ENCODE peak calls at places on chromosomes 2 and 18, in four cellular contexts. C, B, X and D are unnamed samples.

GRCh38 chr2:96891591-96892333 is 21.9 kb upstream of the SEMA4C start:
- DNase-seq in B (no peak), C (no peak), X (no peak), D (no peak)

GRCh38 chr2:232666051-232666805 is 30.9 kb upstream of the GIGYF2 start:
- DNase-seq in C (no peak), B (no peak), X (no peak), D (no peak)

GRCh38 chr2:152155209-152155608 is 20.4 kb downstream of the STAM2 start:
- DNase-seq in C (peak), X (no peak), B (no peak), D (no peak)

GRCh38 chr2:4101938-4102337 is 398.6 kb downstream of the DCDC2C start:
- DNase-seq in C (no peak), X (no peak), B (no peak), D (no peak)

GRCh38 chr2:109554758-109555157 is 59.0 kb downstream of the SEPTIN10 start:
- DNase-seq in X (no peak), C (peak), B (no peak), D (no peak)

GRCh38 chr2:172869861-172870260 is 134.2 kb downstream of the RAPGEF4 start:
- DNase-seq in C (no peak), B (no peak), X (no peak), D (no peak)

GRCh38 chr18:41347057-41347456 is 608.0 kb upstream of the PIK3C3 start:
- DNase-seq in X (no peak), B (no peak), C (no peak), D (no peak)

GRCh38 chr18:31046916-31047315 is 4.4 kb upstream of the DSC3 start:
- DNase-seq in B (no peak), C (no peak), X (no peak), D (no peak)

GRCh38 chr18:49100226-49100968 is 149.6 kb upstream of the SMAD7 start:
- DNase-seq in B (no peak), C (peak), X (no peak), D (no peak)

GRCh38 chr2:185291035-185291647 is 447.5 kb upstream of the FSIP2 start:
- DNase-seq in C (peak), X (no peak), B (no peak), D (peak)

GRCh38 chr2:174925046-174925784 is 80.0 kb downstream of the CHN1 start:
- DNase-seq in X (no peak), C (no peak), B (no peak), D (no peak)

GRCh38 chr2:231203087-231203486 is 4.7 kb downstream of the ARMC9 start:
- DNase-seq in C (no peak), B (no peak), X (no peak), D (no peak)

GRCh38 chr2:207315131-207315530 is 149.4 kb upstream of the KLF7 start:
- DNase-seq in X (no peak), C (no peak), B (no peak), D (no peak)

GRCh38 chr2:209638346-209638745 is 133.3 kb upstream of the UNC80 start:
- DNase-seq in C (no peak), X (no peak), B (no peak), D (no peak)

GRCh38 chr2:156098506-156098905 is 234.0 kb downstream of the NR4A2 start:
- DNase-seq in B (no peak), X (no peak), C (no peak), D (no peak)

GRCh38 chr18:46756172-46756558 is 688 bp downstream of the ST8SIA5 start:
- DNase-seq in X (no peak), B (no peak), C (no peak), D (no peak)

GRCh38 chr2:2331905-2332280 is 818 bp upstream of the MYT1L start:
- DNase-seq in C (no peak), B (no peak), X (no peak), D (no peak)

DNA sequence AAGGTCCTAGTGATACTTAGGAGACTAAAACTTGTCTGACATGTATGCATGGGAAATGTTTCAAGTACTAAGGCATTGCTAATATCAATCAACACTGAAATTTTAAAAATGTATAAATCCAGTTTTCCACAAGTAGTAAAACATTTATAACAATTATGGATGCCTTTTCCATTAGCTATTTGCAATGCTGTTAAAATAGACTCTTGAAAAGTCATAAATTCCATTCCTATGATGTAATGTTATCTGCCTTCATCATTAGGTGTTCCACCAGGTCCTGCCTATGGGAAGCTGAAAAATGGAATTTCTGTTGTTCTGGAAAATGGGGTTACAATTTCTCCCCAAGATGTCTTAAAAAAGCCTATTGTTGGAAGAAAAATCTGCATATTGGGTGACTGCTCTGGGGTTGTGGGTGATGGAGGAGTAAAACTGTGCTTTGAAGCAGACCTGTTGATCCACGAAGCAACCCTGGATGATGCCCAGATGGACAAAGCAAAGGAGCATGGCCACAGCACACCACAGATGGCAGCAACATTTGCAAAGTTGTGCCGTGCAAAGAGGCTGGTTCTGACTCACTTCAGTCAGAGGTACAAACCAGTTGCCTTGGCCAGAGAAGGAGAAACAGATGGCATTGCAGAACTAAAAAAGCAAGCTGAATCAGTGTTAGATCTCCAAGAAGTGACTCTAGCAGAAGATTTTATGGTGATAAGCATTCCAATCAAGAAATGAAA is 18.7 kb downstream of the ELAC1 start:
- DNase-seq in B (no peak), C (no peak), X (no peak), D (no peak)
- TF ChIP-seq TARDBP in B (no peak), C (no peak), X (no peak), D (no peak)

DNA sequence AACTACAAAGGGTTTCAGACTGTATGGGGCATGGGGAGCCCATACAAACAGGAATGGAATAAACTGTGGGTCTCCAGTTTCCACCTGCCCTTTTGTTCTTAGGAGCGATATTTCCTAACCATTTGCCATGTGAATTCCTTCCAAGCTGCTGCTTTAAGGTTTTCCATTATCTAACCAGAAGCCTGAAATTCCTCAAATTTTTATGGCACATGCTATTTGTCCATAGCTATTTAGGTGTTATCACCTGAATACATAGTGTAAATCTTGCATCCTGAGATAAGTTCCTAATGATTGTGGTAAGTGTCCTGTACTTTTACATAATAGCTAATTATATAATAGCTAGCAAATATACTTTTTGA is 17.4 kb upstream of the PAIP2B start:
- DNase-seq in X (no peak), C (no peak), B (no peak), D (no peak)
- TF ChIP-seq TARDBP in X (no peak), C (no peak), B (no peak), D (no peak)

GRCh38 chr2:164609790-164610189 is 11.5 kb downstream of the GRB14 start:
- DNase-seq in B (no peak), C (no peak), X (no peak), D (no peak)

GRCh38 chr2:164617466-164617865 is 3.8 kb downstream of the GRB14 start:
- DNase-seq in C (no peak), X (no peak), B (no peak), D (no peak)

GRCh38 chr2:164613321-164613982 is 7.8 kb downstream of the GRB14 start:
- DNase-seq in C (no peak), B (no peak), X (no peak), D (no peak)
- TF ChIP-seq TARDBP in C (no peak), B (no peak), X (no peak), D (no peak)

DNA sequence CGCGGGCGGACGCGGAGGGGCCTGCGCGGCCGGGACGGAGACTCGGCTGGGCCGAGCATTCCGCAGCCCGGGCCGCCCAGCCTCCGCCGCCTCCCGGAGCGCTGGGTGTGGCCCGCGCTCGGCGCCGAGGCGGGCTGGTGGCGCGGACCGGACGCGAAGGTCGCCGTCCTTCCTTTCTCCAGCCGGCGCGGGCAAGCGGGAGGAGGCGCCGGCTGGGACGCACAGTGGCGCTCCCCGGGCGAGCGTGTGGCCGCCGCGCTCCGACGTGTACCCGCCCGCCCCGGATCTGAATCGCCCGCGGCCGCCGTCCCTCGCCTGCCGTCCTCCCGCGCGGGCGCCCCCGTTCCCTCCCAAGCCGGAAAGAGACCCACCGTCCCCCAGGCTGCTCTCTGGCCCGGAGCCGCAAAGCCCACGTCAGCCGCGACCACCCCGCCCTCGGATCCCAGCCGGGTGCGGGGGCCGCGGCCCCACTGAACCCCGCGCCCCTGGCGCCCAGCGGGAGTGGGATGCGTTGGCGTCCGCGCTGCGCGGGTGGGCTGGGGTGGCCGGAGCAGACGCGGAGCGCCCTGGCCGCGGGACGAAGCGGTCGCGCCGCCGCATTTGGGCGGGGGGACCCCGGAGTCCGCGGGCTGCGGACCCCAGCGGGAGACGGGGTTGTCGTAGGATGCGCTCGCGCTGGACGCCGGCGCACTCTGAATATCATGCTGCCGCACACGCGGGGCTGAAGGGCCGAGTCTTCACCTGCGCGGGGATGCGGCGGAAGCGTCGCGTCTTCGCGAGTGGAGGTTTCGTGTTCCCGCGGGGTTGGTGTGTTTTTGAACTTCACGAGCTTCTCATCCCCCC is 697 bp downstream of the SPATS2L start:
- DNase-seq in C (no peak), X (no peak), B (peak), D (peak)
- TF ChIP-seq TARDBP in C (no peak), X (no peak), B (no peak), D (no peak)

DNA sequence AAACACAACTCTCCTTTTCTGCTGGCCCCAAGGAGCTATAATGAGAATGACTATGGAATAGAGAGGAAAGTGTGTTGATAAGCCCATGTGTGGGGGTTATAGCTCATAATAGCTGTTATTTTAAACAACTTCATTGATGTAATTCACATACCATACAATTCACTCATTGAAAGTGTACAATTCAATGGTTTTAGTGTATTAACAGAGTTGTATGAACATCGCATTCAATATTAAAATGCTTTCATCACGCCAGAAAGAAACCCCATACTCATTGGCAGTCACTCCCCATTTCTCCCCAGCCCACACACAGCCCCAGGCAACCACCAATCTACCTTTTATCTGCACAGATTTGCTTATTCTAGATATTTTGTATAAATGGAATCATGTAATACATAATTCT is 139.6 kb upstream of the CYP1B1 start:
- DNase-seq in X (no peak), B (no peak), C (no peak), D (no peak)
- TF ChIP-seq TARDBP in X (no peak), B (no peak), C (no peak), D (no peak)